ENCODE peak calls at places on chromosome 4, in nine cellular contexts. A is brain microvascular endothelial cell; Y is CD4-positive, alpha-beta T cell; P is astrocyte of the spinal cord; R is heart right ventricle; S is pancreas; D is tibial artery; K is WTC11; F is OCI-LY7. B is an unnamed sample.

GRCh38 chr4:142480244-142480643 is 365.9 kb downstream of the INPP4B start:
- DNase-seq in K (no peak), R (no peak), A (peak; percentile 74), F (no peak), S (no peak), P (peak; percentile 30), Y (no peak), D (no peak), B (no peak)

GRCh38 chr4:169975837-169976796 is 50.1 kb downstream of the MFAP3L start:
- DNase-seq in R (no peak), A (no peak), Y (no peak), K (no peak), D (no peak), F (no peak), S (no peak), P (no peak), B (no peak)

GRCh38 chr4:43835869-43836268 is 612.7 kb downstream of the KCTD8 start:
- DNase-seq in D (no peak), A (no peak), K (no peak), F (no peak), R (no peak), P (no peak), Y (no peak), S (no peak), B (no peak)

GRCh38 chr4:2743518-2744445 is 12.4 kb downstream of the TNIP2 start:
- DNase-seq in D (no peak), A (no peak), R (no peak), S (peak; percentile 34), F (no peak), P (no peak), K (no peak), Y (no peak), B (no peak)

GRCh38 chr4:87030606-87031441 is 96.0 kb downstream of the AFF1 start:
- DNase-seq in D (no peak), K (no peak), Y (no peak), F (no peak), S (no peak), A (no peak), P (no peak), R (no peak), B (no peak)

GRCh38 chr4:96736352-96736889 is 896.5 kb downstream of the PDHA2 start:
- DNase-seq in R (no peak), F (no peak), P (peak; percentile 85), A (peak; percentile 88), D (no peak), Y (no peak), K (no peak), S (no peak), B (no peak)

GRCh38 chr4:117793786-117794369 is 240.4 kb upstream of the NDST3 start:
- DNase-seq in R (no peak), Y (no peak), D (no peak), S (no peak), K (no peak), P (no peak), F (no peak), A (no peak), B (no peak)

GRCh38 chr4:79588679-79589078 is 180.7 kb upstream of the GK2 start:
- DNase-seq in A (peak; percentile 9), Y (no peak), S (no peak), P (no peak), F (no peak), K (no peak), R (no peak), D (no peak), B (no peak)

GRCh38 chr4:116180056-116180690 is 905.2 kb downstream of the TRAM1L1 start:
- DNase-seq in D (no peak), P (peak; percentile 15), S (no peak), F (peak; percentile 4), A (no peak), R (no peak), Y (no peak), K (no peak), B (no peak)

GRCh38 chr4:7423801-7424552 is 10.8 kb downstream of the PSAPL1 start:
- DNase-seq in Y (no peak), R (no peak), P (no peak), D (peak; percentile 38), S (peak; percentile 21), K (no peak), F (no peak), A (no peak), B (no peak)

GRCh38 chr4:182619659-182620058 is 297.5 kb downstream of the DCTD start:
- DNase-seq in P (no peak), R (no peak), D (no peak), S (no peak), Y (no peak), F (no peak), A (no peak), K (no peak), B (no peak)

GRCh38 chr4:54082168-54082567 is 17.8 kb upstream of the CHIC2 start:
- DNase-seq in R (no peak), K (no peak), F (no peak), S (no peak), P (peak; percentile 96), Y (no peak), A (peak; percentile 98), D (no peak), B (no peak)

GRCh38 chr4:54077812-54078211 is 13.4 kb upstream of the CHIC2 start:
- DNase-seq in Y (no peak), D (no peak), S (no peak), P (no peak), A (peak; percentile 40), R (no peak), F (no peak), K (no peak), B (no peak)

GRCh38 chr4:54073481-54073880 is 9.1 kb upstream of the CHIC2 start:
- DNase-seq in R (no peak), P (no peak), S (no peak), D (no peak), F (no peak), Y (no peak), K (no peak), A (no peak), B (no peak)

DNA sequence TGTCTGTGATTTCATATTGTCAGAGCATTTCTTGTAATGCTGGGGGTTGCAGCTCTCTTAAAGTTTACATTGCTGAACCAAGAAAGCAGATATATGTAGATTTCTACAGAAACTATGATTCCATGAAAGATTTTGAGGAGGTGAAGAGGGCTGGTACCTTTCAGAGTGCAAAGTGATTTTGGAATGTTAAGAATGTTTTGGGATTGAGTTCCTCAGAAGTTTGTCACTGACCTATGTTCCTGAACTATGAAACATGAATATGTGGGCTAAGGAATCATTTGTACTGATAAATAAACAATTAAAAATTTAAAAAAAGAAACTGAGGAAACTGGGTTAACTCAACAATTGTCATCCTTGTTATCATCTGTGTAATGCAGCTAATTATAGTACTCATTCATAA is 12.3 kb upstream of the CHIC2 start:
- DNase-seq in F (no peak), K (no peak), R (no peak), A (no peak), Y (no peak), S (no peak), D (no peak), P (no peak), B (no peak)
- TF ChIP-seq CTCF in F (no peak), K (no peak), R (no peak), A (no peak), Y (no peak), S (no peak), D (no peak), P (no peak), B (no peak)

DNA sequence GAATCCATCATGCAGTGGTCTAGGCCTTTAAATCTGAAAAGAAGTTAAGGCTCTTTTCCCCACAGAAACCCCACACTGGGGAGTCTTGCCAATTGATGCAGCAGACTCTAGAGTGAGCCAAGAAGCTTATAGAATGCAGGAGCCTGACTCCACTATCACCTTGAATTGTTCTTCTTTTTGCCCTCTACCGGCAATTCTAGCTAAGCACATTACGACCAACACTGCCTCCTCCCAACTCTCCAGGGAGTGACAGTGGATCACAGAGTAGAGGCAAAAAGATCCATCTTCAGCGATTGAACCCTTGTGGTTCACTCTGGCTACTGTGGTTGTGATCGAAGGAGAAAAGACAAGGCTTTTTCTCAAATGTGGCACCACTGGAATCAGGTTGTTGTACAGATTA is 331.5 kb downstream of the NKX6-1 start:
- DNase-seq in A (no peak), R (no peak), Y (no peak), S (no peak), P (no peak), F (no peak), D (no peak), K (peak; percentile 22), B (no peak)
- TF ChIP-seq CTCF in A (peak; percentile 48), R (no peak), Y (no peak), S (no peak), P (peak; percentile 5), F (no peak), D (no peak), K (no peak), B (no peak)

GRCh38 chr4:176272799-176273198 is 3.8 kb upstream of the ASB5 start:
- DNase-seq in F (no peak), D (no peak), S (no peak), A (no peak), R (no peak), Y (no peak), P (no peak), K (no peak), B (no peak)

GRCh38 chr4:176274441-176274840 is 5.4 kb upstream of the ASB5 start:
- DNase-seq in A (no peak), R (no peak), S (no peak), Y (no peak), D (no peak), F (no peak), P (peak; percentile 37), K (no peak), B (no peak)

GRCh38 chr4:176273741-176274140 is 4.7 kb upstream of the ASB5 start:
- DNase-seq in R (no peak), A (no peak), S (no peak), Y (no peak), D (no peak), P (no peak), F (no peak), K (no peak), B (no peak)

GRCh38 chr4:176276710-176277109 is 7.7 kb upstream of the ASB5 start:
- DNase-seq in K (no peak), A (no peak), Y (no peak), D (no peak), P (no peak), S (no peak), R (no peak), F (no peak), B (no peak)

GRCh38 chr4:176277162-176277904 is 8.3 kb upstream of the ASB5 start:
- DNase-seq in P (peak; percentile 75), F (peak; percentile 51), R (peak; percentile 44), S (peak; percentile 67), K (peak; percentile 65), D (peak; percentile 77), A (peak; percentile 76), Y (no peak), B (no peak)
- TF ChIP-seq CTCF in P (peak; percentile 70), F (peak; percentile 74), R (peak; percentile 71), S (peak; percentile 20), K (no peak), D (peak; percentile 49), A (peak; percentile 80), Y (no peak), B (peak; percentile 45)

DNA sequence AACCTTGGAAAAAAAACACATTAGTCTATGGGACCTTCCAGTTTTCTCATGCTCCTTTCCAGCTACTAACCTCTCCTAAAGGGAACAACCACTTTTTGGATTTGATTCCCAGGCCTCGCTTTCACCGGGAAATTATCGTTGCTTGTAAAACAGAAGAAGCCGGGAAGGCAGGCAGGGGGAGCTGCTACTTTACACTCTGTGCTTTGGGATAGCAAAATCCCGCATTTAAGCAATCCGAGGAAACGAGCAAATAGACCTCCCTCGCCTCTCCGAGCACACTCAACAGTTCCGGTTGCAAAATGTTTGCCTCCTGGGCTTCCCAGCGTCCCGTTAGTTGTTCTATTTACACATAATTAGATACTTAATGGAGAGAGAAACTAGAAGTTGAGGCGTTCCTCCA is 1.2 kb downstream of the CD38 start:
- DNase-seq in F (no peak), K (peak; percentile 43), R (peak; percentile 29), S (no peak), D (peak; percentile 75), Y (no peak), P (peak; percentile 51), A (peak; percentile 59), B (no peak)
- TF ChIP-seq CTCF in F (peak; percentile 42), K (no peak), R (peak; percentile 65), S (no peak), D (no peak), Y (no peak), P (peak; percentile 55), A (peak; percentile 73), B (peak; percentile 18)